ENCODE peak calls at places on chromosomes 11 and 22, in four cellular contexts. X, K, L and M are unnamed samples.

GRCh38 chr22:31363885-31364284 is 17.7 kb upstream of the PATZ1 start:
- DNase-seq in X (no peak), K (no peak), L (no peak), M (no peak)

GRCh38 chr11:41206388-41206787 is 253.1 kb downstream of the LRRC4C start:
- DNase-seq in L (no peak), K (no peak), X (no peak), M (no peak)

GRCh38 chr22:40654522-40655167 is 18.1 kb upstream of the MRTFA start:
- DNase-seq in X (peak), L (peak), K (peak), M (peak)

GRCh38 chr22:24455751-24456426 is 28.5 kb downstream of the ADORA2A start:
- DNase-seq in K (no peak), L (no peak), X (no peak), M (no peak)

GRCh38 chr11:45925550-45925949 is 3.1 kb downstream of the LARGE2 start:
- DNase-seq in L (no peak), X (no peak), K (no peak), M (no peak)

GRCh38 chr11:113505541-113506375 is 30.6 kb upstream of the DRD2 start:
- DNase-seq in X (peak), L (peak), K (no peak), M (peak)

GRCh38 chr11:65502852-65503603 is 4.2 kb downstream of the MALAT1 start:
- DNase-seq in X (no peak), K (peak), L (no peak), M (no peak)

GRCh38 chr11:433111-433510 is 8.7 kb downstream of the ANO9 start:
- DNase-seq in X (no peak), K (no peak), L (no peak), M (no peak)

GRCh38 chr11:101916422-101916821 is at the start of gene ANGPTL5:
- DNase-seq in L (no peak), X (no peak), K (no peak), M (no peak)

GRCh38 chr11:80532633-80533232 is 1091.9 kb upstream of the TENM4 start:
- DNase-seq in X (no peak), L (no peak), K (no peak), M (no peak)

DNA sequence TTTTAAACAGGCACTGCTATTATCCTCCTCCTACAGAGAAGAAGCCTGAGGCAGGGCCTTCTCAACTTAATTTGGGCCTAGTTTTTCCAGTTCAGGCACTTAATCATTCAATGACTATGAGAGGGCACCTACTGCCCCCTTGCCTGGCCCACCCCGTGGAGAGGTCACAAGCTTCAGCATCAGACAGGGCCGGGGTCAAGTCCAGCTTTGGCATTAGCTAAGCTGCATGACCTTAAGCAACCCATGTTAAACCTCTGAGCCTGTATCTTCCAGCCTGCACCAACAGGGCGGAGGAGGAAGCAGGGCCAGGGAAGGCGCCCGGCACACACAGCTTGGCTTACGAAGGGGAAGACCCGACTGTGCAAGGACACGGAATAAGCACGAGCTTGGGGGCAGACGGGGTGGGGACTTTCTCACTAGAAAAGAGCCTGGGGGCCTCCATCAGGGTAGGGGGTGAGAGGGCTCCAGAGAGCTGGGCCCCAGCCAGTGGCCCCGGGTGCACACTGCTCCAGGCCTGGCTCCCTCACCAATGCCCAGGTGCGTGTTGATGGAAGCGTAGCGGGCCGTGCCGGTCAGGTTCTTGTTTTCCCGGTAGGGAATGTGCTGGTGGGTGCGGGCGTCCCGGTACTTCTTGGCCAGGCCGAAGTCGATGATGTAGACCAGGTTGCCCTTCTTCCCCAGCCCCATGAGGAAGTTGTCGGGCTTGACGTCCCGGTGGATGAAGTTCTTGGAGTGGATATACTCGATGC is 16.9 kb downstream of the CSNK1E start:
- DNase-seq in X (no peak), K (no peak), L (no peak), M (no peak)
- H3K27ac ChIP-seq in X (peak), K (no peak), L (peak), M (peak)

GRCh38 chr11:2691991-2692841 is 7.6 kb downstream of the KCNQ1OT1 start:
- DNase-seq in K (no peak), X (no peak), L (peak), M (peak)
- TF ChIP-seq CTCF in K (no peak), X (peak), L (peak), M (no peak)

GRCh38 chr22:39350803-39351688 is 1.3 kb downstream of the SYNGR1 start:
- DNase-seq in K (no peak), X (no peak), L (no peak), M (no peak)

GRCh38 chr22:39348909-39349505 is 784 bp upstream of the SYNGR1 start:
- DNase-seq in L (no peak), K (no peak), X (no peak), M (no peak)

GRCh38 chr22:39349506-39349966 is 255 bp upstream of the SYNGR1 start:
- DNase-seq in X (no peak), K (no peak), L (peak), M (no peak)

GRCh38 chr22:39351689-39352214 is 2.0 kb downstream of the SYNGR1 start:
- DNase-seq in L (no peak), X (peak), K (no peak), M (no peak)

DNA sequence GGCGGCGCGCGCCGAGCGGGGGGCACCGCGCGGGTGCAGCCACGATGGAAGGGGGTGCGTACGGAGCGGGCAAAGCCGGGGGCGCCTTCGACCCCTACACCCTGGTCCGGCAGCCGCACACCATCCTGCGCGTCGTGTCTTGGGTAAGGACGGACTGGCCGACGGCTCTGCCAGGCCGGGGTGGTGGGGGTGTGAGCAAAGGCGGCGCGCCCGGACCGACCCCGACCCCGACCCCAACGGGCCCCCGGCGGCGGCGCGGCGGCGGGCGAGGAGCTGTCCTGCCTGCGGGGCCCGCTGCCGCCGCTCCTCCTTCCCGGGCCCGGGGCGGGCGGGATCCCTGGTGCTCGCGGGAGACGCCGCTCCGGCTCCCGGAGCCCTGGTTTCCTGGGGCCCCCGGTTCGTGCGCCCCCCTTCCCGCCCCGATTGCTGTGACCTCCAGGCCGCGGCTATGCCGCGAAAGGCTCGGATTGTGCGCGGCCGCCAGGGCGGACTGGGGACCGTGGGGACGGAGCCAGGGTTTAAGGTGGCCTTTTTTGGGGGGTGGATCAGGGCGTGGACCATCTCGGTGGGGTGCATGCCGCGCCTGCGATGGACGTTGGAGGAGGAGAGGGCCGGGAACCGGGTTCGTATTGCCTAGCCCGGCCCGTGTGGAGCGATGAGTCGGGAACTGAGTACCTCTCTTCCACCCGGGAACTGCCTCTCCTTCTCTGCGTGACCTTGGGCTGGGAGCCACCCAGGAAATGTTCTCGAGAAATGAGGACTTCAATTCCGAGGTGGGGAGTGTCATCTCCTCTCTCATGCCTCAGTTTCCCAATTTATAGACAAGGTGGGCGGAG is at the start of gene SYNGR1:
- DNase-seq in L (no peak), K (no peak), X (no peak), M (no peak)
- H3K27ac ChIP-seq in L (no peak), K (no peak), X (no peak), M (no peak)

GRCh38 chr11:128524172-128524571 is 63.2 kb downstream of the ETS1 start:
- DNase-seq in L (no peak), K (no peak), X (no peak), M (no peak)

GRCh38 chr11:128528294-128528693 is 59.1 kb downstream of the ETS1 start:
- DNase-seq in K (no peak), L (no peak), X (no peak), M (no peak)

GRCh38 chr11:128530119-128531091 is 57.0 kb downstream of the ETS1 start:
- DNase-seq in L (peak), X (peak), K (peak), M (peak)

GRCh38 chr11:128525411-128526243 is 61.7 kb downstream of the ETS1 start:
- DNase-seq in L (peak), K (peak), X (peak), M (no peak)

DNA sequence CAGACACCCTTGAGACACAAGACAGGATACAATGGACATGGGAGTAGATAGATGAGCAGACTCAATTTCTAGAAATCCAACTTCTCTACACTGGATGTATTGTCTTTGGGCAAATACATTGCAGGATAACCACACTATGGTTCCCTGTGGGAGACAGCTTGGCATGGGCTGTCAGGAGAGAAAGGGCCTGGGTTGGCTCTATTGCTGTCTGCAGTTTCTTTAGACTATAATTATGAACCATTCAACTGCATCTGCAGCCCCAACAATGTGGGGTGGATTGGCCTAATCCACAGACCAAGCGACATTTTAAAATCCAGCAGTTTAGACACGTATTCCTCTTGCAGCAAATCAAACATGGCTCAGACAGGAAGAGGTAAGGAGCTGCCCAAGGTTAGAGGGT is 60.3 kb downstream of the ETS1 start:
- DNase-seq in X (no peak), L (no peak), K (no peak), M (no peak)
- TF ChIP-seq CTCF in X (no peak), L (no peak), K (no peak), M (no peak)

GRCh38 chr11:16047073-16047472 is 309.3 kb downstream of the SOX6 start:
- DNase-seq in L (no peak), X (no peak), K (no peak), M (no peak)
- H3K27ac ChIP-seq in L (no peak), X (no peak), K (no peak), M (no peak)